ENCODE peak calls at places on chromosomes 12 and 14, in six cellular contexts. W is WTC11; F is GM23338; K is RWPE1; Y is CD4-positive, alpha-beta T cell; H is choroid plexus epithelial cell. I is an unnamed sample.

GRCh38 chr14:89748004-89748403 is 206.5 kb downstream of the EFCAB11 start:
- DNase-seq in K (no peak), F (no peak), W (no peak), Y (no peak), H (peak), I (peak)

GRCh38 chr12:11756022-11756421 is 106.5 kb downstream of the ETV6 start:
- DNase-seq in Y (no peak), K (no peak), F (no peak), W (no peak), H (no peak), I (no peak)

GRCh38 chr12:4025420-4026358 is 152.5 kb upstream of the PARP11 start:
- DNase-seq in H (peak), W (peak), K (no peak), Y (no peak), F (peak), I (no peak)

GRCh38 chr12:29980304-29980703 is 196.6 kb upstream of the TMTC1 start:
- DNase-seq in W (no peak), H (no peak), K (no peak), Y (no peak), F (no peak), I (no peak)

GRCh38 chr12:56336361-56337167 is 2.1 kb upstream of the IL23A start:
- DNase-seq in F (peak), W (no peak), Y (no peak), K (no peak), H (no peak), I (no peak)

GRCh38 chr14:93304771-93305170 is 28.1 kb downstream of the BTBD7 start:
- DNase-seq in K (no peak), F (no peak), H (peak), Y (no peak), W (no peak), I (peak)

GRCh38 chr14:53249059-53249458 is 95.9 kb upstream of the DDHD1 start:
- DNase-seq in K (no peak), W (no peak), F (no peak), H (peak), Y (no peak), I (peak)

GRCh38 chr12:6970096-6970527 is 352 bp downstream of the PHB2 start:
- DNase-seq in K (no peak), Y (no peak), F (peak), H (peak), W (no peak), I (peak)

GRCh38 chr14:81535399-81536124 is 1.9 kb upstream of the SEL1L start:
- DNase-seq in W (no peak), H (no peak), Y (no peak), F (no peak), K (no peak), I (no peak)

GRCh38 chr12:114657597-114657920 is 26.4 kb downstream of the TBX3 start:
- DNase-seq in F (no peak), Y (no peak), K (no peak), W (no peak), H (no peak), I (no peak)

GRCh38 chr14:65431951-65432350 is 19.4 kb downstream of the FUT8 start:
- DNase-seq in H (peak), W (no peak), Y (no peak), F (no peak), K (no peak), I (peak)

GRCh38 chr14:31196839-31197477 is 10.6 kb downstream of the HECTD1 start:
- DNase-seq in W (no peak), H (no peak), K (no peak), F (no peak), Y (no peak), I (no peak)

DNA sequence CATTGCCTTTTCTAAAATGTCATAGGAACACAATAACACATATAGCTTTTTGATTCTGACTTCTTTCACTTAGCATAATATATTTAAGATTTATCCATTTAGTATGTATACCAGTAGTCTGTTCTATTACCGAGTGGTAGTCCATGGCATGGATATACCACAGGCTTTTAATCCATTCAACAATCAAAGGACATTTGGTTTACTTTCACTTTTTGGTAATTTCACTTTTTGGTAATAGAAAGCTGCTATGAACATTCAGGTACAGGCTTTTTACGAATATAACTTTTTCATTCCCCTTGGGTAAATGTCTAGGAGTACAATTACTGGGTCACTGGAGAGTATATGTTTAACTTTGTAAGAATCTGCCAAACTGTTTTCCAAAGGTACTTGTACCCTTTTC is 100.7 kb upstream of the PRICKLE1 start:
- DNase-seq in W (no peak), Y (no peak), H (no peak), K (no peak), F (no peak), I (no peak)
- TF ChIP-seq CTCF in W (no peak), Y (no peak), H (no peak), K (no peak), F (no peak), I (no peak)

GRCh38 chr14:103656758-103657133 is 27.7 kb downstream of the KLC1 start:
- DNase-seq in Y (no peak), H (no peak), F (no peak), W (no peak), K (no peak), I (no peak)
- TF ChIP-seq CTCF in Y (no peak), H (no peak), F (no peak), W (no peak), K (no peak), I (no peak)

DNA sequence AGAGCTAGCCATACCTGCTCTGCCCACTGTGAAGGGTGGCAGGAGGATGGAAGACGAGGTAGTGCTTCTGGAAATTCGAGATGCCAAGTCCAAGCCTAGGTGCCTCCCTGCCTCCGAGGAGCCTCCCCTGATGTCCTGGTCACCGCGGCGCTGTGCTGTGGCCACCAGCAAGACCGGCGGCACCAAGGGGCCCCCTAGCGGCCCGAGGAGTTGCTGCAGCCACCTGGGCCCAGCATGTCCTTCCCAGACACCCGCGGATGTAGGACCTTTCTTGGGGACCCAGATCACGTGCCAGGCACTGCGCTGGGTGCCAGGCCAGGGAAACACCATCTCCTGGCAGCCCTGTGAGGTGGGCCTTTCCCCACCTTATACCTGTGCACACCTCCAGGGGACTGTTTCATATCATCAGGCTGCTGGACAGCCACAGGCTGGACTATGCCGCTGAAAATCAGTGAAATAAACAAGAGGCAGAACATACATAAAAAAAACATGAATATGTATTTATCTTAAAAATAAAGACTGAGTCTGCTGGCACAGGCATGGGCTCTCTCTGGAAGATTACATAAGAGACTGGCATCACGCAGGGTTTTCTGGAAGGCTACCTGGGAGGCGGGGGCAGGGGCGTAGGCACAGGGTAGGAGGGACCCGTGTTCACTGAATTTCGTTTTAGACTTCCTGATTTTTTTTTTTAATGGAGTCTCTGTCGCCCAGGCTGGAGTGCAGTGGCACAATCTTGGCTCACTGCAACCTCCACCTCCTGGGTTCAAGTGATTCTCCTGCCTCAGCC is 15.9 kb upstream of the HHIPL1 start:
- DNase-seq in K (peak), H (peak), W (peak), F (peak), Y (peak), I (peak)
- TF ChIP-seq CTCF in K (peak), H (peak), W (peak), F (peak), Y (peak), I (peak)

GRCh38 chr12:115946867-115947695 is 330.4 kb downstream of the MED13L start:
- DNase-seq in H (peak), F (peak), K (no peak), W (no peak), Y (no peak), I (peak)
- TF ChIP-seq CTCF in H (peak), F (peak), K (no peak), W (peak), Y (no peak), I (peak)

GRCh38 chr12:128382946-128383739 is 116.2 kb downstream of the TMEM132C start:
- DNase-seq in W (no peak), F (no peak), Y (no peak), H (no peak), K (no peak), I (no peak)

GRCh38 chr12:128385736-128386135 is 118.8 kb downstream of the TMEM132C start:
- DNase-seq in H (no peak), K (no peak), F (no peak), W (no peak), Y (no peak), I (no peak)

GRCh38 chr12:128388461-128388921 is 121.5 kb downstream of the TMEM132C start:
- DNase-seq in K (no peak), Y (no peak), H (no peak), W (no peak), F (no peak), I (no peak)

GRCh38 chr12:128381961-128382360 is 115.0 kb downstream of the TMEM132C start:
- DNase-seq in Y (no peak), K (no peak), W (no peak), H (no peak), F (no peak), I (no peak)

DNA sequence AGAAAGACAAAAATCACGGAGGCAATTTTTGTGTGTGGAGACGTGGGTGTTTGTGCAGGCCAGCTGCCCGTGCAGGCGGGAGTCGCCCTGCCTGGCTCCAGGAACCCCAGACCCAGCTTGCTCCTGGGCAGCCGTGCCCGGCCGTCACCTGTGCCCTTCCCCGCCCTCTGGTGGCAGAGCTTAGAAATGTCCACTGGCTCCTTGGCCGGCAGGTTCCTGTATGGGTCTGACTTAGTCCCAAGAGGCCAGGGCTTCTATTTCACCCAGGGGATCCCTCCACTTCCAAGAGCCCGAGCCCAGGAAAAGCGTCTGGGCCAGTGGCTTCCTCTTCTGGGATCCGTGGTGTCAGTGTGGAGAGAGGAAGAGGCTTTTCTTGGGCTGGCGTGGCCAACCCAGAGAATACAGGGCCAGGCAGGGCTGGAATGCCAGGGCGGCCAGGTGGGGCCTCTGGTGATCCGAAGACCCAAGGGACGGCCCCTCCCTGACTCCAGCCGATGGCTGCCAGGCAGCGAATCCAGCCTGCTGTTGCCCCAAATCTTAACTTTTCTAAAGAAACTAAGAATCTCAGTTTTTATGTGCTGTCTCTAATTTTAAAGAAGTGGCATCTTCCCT is 120.9 kb downstream of the TMEM132C start:
- DNase-seq in K (no peak), F (peak), W (no peak), Y (no peak), H (no peak), I (peak)
- TF ChIP-seq CTCF in K (no peak), F (no peak), W (no peak), Y (no peak), H (peak), I (peak)

GRCh38 chr14:71408362-71409035 is 501.2 kb downstream of the PCNX1 start:
- DNase-seq in F (peak), Y (no peak), W (no peak), K (no peak), H (peak), I (no peak)
- TF ChIP-seq CTCF in F (no peak), Y (no peak), W (no peak), K (no peak), H (no peak), I (no peak)

DNA sequence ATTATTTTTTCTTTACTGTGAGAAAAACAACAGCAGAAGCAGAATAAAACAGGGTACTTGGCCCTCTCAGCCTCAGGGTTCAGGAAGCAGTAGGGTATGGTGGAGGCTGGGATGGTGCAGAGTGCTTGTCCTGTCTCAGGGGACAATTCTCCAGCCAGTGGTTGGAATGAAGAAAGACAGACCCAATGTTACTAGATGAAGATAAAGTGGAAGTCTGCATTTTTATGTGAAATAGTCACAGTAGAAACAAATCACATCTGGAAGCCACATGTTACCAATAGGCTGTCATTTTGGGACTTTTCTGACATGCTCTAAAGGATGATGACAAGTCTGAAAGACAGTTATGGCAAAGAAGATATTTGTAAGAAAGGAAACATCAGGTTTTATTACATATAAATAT is 32.3 kb downstream of the PROX2 start:
- DNase-seq in F (no peak), Y (no peak), W (no peak), H (peak), K (no peak), I (peak)
- TF ChIP-seq CTCF in F (no peak), Y (no peak), W (no peak), H (peak), K (no peak), I (peak)

GRCh38 chr12:54207539-54208267 is 18.9 kb upstream of the SMUG1 start:
- DNase-seq in W (peak), F (peak), Y (peak), K (peak), H (peak), I (peak)
- TF ChIP-seq CTCF in W (peak), F (peak), Y (peak), K (peak), H (peak), I (peak)

DNA sequence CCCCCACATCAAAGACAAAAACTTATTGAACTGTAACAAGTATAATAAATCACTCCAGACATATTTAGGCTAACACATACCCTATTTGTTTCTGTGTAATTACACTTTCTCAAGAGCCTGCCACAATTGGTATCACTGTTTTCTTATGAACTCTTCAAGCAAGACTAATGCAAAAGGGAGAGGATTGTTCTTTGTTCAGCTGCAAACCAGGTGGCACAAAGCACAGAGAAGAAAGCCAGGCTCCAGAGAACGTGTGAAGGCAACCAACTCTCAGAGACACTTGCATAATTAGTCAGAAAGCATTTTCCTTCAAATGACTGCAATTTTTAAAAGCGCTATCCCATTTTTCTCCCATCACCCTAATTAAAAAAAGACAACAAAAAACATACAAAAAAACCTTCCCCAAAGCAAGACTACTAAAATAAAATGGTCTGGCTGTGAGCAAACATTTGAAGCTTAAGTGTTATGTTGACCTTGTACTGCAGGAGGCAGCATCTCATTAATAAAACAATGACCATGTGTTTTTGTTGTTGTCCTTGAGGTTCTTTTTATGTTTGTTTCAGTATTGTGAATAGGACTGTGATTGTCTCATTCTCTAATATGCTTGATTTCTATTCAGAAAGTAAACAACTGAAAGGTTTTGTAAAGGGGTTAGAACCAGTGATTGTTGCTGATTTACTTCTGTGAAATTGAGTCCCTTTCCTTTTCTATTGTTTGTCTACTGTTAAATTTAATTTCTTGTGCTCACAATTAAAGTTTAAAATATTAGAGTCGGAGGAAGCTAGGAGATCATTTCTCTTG is 452.7 kb upstream of the PDE3A start:
- DNase-seq in H (peak), F (peak), W (no peak), K (no peak), Y (no peak), I (peak)
- TF ChIP-seq CTCF in H (peak), F (peak), W (peak), K (no peak), Y (no peak), I (peak)

DNA sequence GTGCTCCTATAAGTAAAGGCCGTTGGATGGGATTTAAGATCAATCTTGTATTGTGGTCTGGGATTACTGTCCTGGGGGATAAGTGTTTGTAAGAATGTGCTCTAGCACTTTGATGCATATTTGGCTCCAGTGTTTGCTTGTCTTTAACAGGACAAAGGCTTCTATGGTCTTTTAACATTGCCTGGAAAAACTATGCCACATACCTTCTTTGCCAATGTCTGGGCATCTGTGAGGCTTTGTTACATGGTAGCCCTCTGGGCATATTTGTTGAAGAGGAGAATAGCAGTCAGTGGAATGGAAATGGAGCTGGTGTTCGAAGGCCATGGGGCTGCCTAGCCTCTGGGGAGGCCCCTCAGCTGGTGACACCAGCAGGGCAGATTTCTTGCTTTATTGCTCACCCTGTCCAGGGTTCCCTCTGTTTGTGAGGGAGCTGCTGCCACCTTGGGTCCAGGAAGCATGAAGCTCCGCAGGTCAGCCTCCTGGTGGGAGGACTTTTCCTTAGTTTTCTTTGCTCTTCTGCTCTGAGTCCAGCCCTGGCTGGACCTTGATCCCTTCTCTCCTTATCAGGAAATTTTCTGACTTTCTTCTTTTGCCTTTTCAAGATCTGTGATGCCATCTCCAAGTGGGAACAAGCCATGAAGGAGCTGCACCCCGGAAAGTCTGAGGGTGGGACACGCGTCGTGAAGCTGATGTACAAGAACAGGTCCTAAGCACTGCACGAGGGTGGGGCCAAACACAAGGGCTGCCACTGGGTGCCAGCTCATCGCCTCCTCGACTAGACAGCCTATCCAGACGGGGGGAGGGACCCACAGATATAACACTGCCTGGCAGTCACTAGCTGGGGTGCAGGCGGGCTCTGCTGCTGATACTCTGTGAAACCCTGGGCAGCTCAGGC is 19.5 kb downstream of the PIGH start:
- DNase-seq in W (no peak), H (no peak), Y (no peak), F (no peak), K (no peak), I (no peak)
- TF ChIP-seq CTCF in W (no peak), H (no peak), Y (no peak), F (no peak), K (no peak), I (no peak)